ENCODE peak calls at places on chromosomes 6 and 20, in six cellular contexts. L is OCI-LY7, F is H9, M is tibial nerve, P is cardiac muscle cell, U is prostate gland. N is an unnamed sample.

GRCh38 chr6:63066053-63066704 is 145.1 kb upstream of the FKBP1C start:
- DNase-seq in L (peak; percentile 19), U (no peak), F (no peak), M (no peak), P (peak; percentile 5), N (no peak)

GRCh38 chr6:74431873-74432272 is 735.9 kb downstream of the CD109 start:
- DNase-seq in L (no peak), M (no peak), P (no peak), F (no peak), U (no peak), N (no peak)

GRCh38 chr6:5584072-5584471 is 322.8 kb downstream of the FARS2 start:
- DNase-seq in M (no peak), F (no peak), P (no peak), L (no peak), U (no peak), N (no peak)

GRCh38 chr6:93104195-93104817 is 315.1 kb downstream of the EPHA7 start:
- DNase-seq in U (no peak), F (no peak), L (no peak), P (no peak), M (no peak), N (no peak)

GRCh38 chr6:148502083-148502772 is 159.6 kb downstream of the SASH1 start:
- DNase-seq in P (no peak), M (peak; percentile 74), U (no peak), F (no peak), L (no peak), N (no peak)

GRCh38 chr20:53926428-53927028 is 143.9 kb downstream of the BCAS1 start:
- DNase-seq in M (no peak), U (no peak), P (no peak), L (peak; percentile 95), F (no peak), N (no peak)

GRCh38 chr20:20038586-20038985 is 13.7 kb downstream of the CRNKL1 start:
- DNase-seq in L (no peak), M (no peak), F (no peak), U (no peak), P (no peak), N (no peak)

GRCh38 chr6:43096451-43097097 is 20.5 kb downstream of the PTK7 start:
- DNase-seq in M (no peak), F (peak; percentile 66), U (peak; percentile 71), P (no peak), L (peak; percentile 58), N (no peak)

GRCh38 chr6:100538086-100538485 is 73.4 kb upstream of the SIM1 start:
- DNase-seq in U (no peak), F (no peak), P (no peak), L (no peak), M (no peak), N (no peak)

GRCh38 chr6:105902401-105903031 is 183.6 kb upstream of the PRDM1 start:
- DNase-seq in M (no peak), F (no peak), U (no peak), L (peak; percentile 83), P (no peak), N (no peak)

GRCh38 chr20:34954905-34955231 is 738 bp downstream of the GSS start:
- DNase-seq in L (no peak), U (no peak), M (no peak), F (no peak), P (no peak), N (no peak)

GRCh38 chr6:138692978-138693909 is 80.3 kb upstream of the CCDC28A start:
- DNase-seq in F (peak; percentile 79), U (peak; percentile 58), M (peak; percentile 19), L (peak; percentile 30), P (peak; percentile 79), N (no peak)

GRCh38 chr6:80622641-80623040 is 516.2 kb downstream of the BCKDHB start:
- DNase-seq in F (no peak), L (no peak), M (no peak), U (no peak), P (no peak), N (no peak)

GRCh38 chr6:129206761-129207330 is 323.9 kb downstream of the LAMA2 start:
- DNase-seq in M (no peak), F (no peak), L (no peak), P (no peak), U (no peak), N (no peak)

GRCh38 chr20:3405696-3406358 is 1.6 kb downstream of the DNAAF9 start:
- DNase-seq in M (no peak), F (no peak), P (no peak), U (no peak), L (no peak), N (no peak)

GRCh38 chr6:53347921-53348435 is 772 bp downstream of the ELOVL5 start:
- DNase-seq in M (no peak), P (peak; percentile 78), L (peak; percentile 62), U (peak; percentile 55), F (peak; percentile 56), N (no peak)

DNA sequence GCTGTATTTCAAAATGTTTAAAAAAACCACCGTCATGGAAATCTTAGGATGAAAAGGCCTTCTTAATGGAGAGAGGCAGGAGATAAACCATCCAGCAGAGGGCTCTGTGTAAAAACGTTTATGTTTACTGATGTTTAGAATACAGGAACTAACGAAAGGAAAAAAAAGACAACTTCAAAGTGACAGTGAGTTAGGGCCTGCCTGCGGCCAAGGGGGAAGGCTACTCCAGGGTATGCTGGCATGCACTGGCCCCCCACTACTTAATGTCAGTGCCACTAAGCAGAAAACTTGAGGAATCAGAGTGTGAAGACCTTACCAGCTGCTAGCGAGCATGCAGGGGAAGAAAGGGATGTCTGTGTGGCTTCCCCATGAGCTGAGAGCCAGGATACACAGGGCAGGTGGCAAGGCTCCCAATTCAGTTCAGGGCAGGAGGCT is 47.7 kb downstream of the AKAP7 start:
- DNase-seq in P (peak; percentile 8), M (peak; percentile 26), L (peak; percentile 82), U (no peak), F (peak; percentile 49), N (no peak)
- TF ChIP-seq CTCF in P (peak; percentile 63), M (peak; percentile 28), L (peak; percentile 94), U (no peak), F (peak; percentile 73), N (no peak)

GRCh38 chr6:33670971-33671370 is 40.5 kb downstream of the UQCC2 start:
- DNase-seq in M (no peak), F (peak; percentile 70), U (no peak), L (no peak), P (no peak), N (no peak)

GRCh38 chr6:33671381-33672072 is 40.0 kb downstream of the UQCC2 start:
- DNase-seq in M (no peak), U (no peak), P (no peak), F (no peak), L (no peak), N (no peak)

GRCh38 chr6:33670086-33670660 is 41.3 kb downstream of the UQCC2 start:
- DNase-seq in P (no peak), U (no peak), F (no peak), L (no peak), M (no peak), N (no peak)

GRCh38 chr6:33673847-33674246 is 37.7 kb downstream of the UQCC2 start:
- DNase-seq in P (no peak), M (no peak), F (no peak), U (no peak), L (no peak), N (no peak)

GRCh38 chr6:33672808-33673207 is 38.7 kb downstream of the UQCC2 start:
- DNase-seq in U (no peak), P (no peak), L (peak; percentile 43), M (peak; percentile 92), F (peak; percentile 69), N (peak; percentile 50)
- TF ChIP-seq CTCF in U (no peak), P (peak; percentile 70), L (peak; percentile 44), M (peak; percentile 62), F (peak; percentile 52), N (no peak)

GRCh38 chr20:58851221-58851968 is 693 bp upstream of the GNAS-AS1 start:
- DNase-seq in M (no peak), L (no peak), U (no peak), P (no peak), F (peak; percentile 68), N (no peak)
- TF ChIP-seq CTCF in M (no peak), L (no peak), U (no peak), P (no peak), F (peak; percentile 12), N (no peak)

GRCh38 chr6:13794184-13794583 is 20.2 kb downstream of the MCUR1 start:
- DNase-seq in M (no peak), U (no peak), F (no peak), L (no peak), P (no peak), N (no peak)

GRCh38 chr6:13796781-13797180 is 17.6 kb downstream of the MCUR1 start:
- DNase-seq in M (no peak), L (no peak), F (no peak), P (no peak), U (peak; percentile 16), N (no peak)

GRCh38 chr6:13800615-13801014 is 13.7 kb downstream of the MCUR1 start:
- DNase-seq in L (no peak), P (no peak), F (no peak), U (no peak), M (no peak), N (no peak)

DNA sequence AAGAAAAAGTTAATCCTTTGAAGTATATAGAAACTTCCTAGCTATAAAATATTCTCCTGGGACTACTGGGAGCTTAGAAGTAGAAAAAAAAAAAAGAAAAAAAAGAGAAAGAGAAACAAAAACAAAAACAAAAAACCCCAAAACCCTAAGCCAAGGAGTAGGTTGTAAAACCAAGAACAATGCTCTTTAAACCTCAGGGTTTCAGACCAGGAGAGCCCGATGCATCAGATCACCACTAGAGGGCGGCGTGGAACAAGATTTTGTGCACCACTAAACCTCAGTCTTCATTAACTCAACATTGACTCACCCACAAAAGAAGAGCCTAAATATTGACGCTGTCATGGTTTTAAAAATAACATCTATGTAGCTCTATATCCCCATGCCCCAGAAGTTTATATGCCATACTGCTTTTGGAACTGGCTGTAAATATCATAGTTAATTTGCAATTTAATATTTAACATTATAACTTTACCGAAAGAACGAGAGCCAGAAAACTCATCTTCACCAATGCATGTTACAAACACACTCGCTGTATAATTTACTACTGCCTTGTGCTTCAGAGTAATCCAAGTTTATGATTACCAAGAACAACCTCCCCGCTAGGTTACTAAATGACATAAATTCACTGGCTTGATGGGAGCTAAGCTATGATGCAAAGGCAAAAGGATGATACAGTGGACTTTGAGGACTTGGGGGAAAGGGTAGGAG is 19.2 kb downstream of the MCUR1 start:
- DNase-seq in L (peak; percentile 80), U (peak; percentile 85), P (peak; percentile 83), F (peak; percentile 65), M (peak; percentile 88), N (peak; percentile 64)
- TF ChIP-seq CTCF in L (peak; percentile 99), U (peak; percentile 67), P (peak; percentile 95), F (peak; percentile 97), M (peak; percentile 75), N (peak; percentile 28)

GRCh38 chr6:68226460-68226859 is 408.6 kb upstream of the ADGRB3 start:
- DNase-seq in M (no peak), F (no peak), L (peak; percentile 7), U (no peak), P (peak; percentile 23), N (no peak)
- TF ChIP-seq CTCF in M (no peak), F (peak; percentile 76), L (peak; percentile 74), U (no peak), P (peak; percentile 48), N (no peak)

N was measured in omental fat pad.